ENCODE peak calls at places on chromosome 17, in four cellular contexts. I is A549, T is K562, P is HepG2. O is an unnamed sample.

GRCh38 chr17:320809-321385 is 31.7 kb downstream of the RPH3AL start:
- DNase-seq in P (no peak), I (no peak), T (no peak), O (peak)

GRCh38 chr17:77709594-77709993 is 248.9 kb upstream of the TNRC6C start:
- DNase-seq in T (no peak), P (no peak), I (no peak), O (no peak)

GRCh38 chr17:39084558-39084957 is 66.9 kb downstream of the PLXDC1 start:
- DNase-seq in T (no peak), I (no peak), P (no peak), O (no peak)

GRCh38 chr17:78133971-78134898 is 3.7 kb downstream of the TMC8 start:
- DNase-seq in T (peak), I (peak), P (peak), O (peak)

GRCh38 chr17:39576187-39576586 is 31.5 kb downstream of the NEUROD2 start:
- DNase-seq in T (no peak), P (peak), I (peak), O (peak)

GRCh38 chr17:46777943-46778915 is 40.3 kb downstream of the WNT3 start:
- DNase-seq in I (no peak), T (peak), P (peak), O (no peak)

GRCh38 chr17:46266656-46267544 is 28.0 kb upstream of the LRRC37A start:
- DNase-seq in I (peak), T (peak), P (peak), O (peak)

GRCh38 chr17:11598274-11599221 is at the start of gene DNAH9:
- DNase-seq in P (peak), I (peak), T (peak), O (peak)

GRCh38 chr17:42754782-42755181 is 6.2 kb upstream of the RAMP2 start:
- DNase-seq in T (no peak), P (no peak), I (no peak), O (no peak)

GRCh38 chr17:5588584-5588983 is 4.3 kb upstream of the NLRP1 start:
- DNase-seq in T (no peak), I (no peak), P (no peak), O (no peak)

GRCh38 chr17:74271902-74272563 is 2.0 kb upstream of the DNAI2 start:
- DNase-seq in I (no peak), P (no peak), T (no peak), O (no peak)

GRCh38 chr17:61402978-61403845 is 3.6 kb downstream of the TBX2 start:
- DNase-seq in T (no peak), I (no peak), P (no peak), O (peak)

GRCh38 chr17:16439303-16439791 is 24.0 kb downstream of the TRPV2 start:
- DNase-seq in P (no peak), I (no peak), T (no peak), O (no peak)

GRCh38 chr17:81885454-81885853 is 5.9 kb downstream of the ALYREF start:
- DNase-seq in I (no peak), P (no peak), T (no peak), O (no peak)

GRCh38 chr17:31508310-31509094 is 117.0 kb downstream of the RAB11FIP4 start:
- DNase-seq in P (peak), I (peak), T (peak), O (peak)

GRCh38 chr17:45149669-45150603 is 1.7 kb downstream of the HEXIM1 start:
- DNase-seq in T (peak), I (peak), P (no peak), O (peak)

GRCh38 chr17:3015890-3016289 is 47.5 kb downstream of the OR1D5 start:
- DNase-seq in T (no peak), I (no peak), P (no peak), O (no peak)

GRCh38 chr17:40178021-40178601 is 841 bp downstream of the RAPGEFL1 start:
- DNase-seq in T (no peak), P (no peak), I (no peak), O (peak)

GRCh38 chr17:55745258-55745657 is 5.6 kb upstream of the PCTP start:
- DNase-seq in P (no peak), I (no peak), T (no peak), O (no peak)

GRCh38 chr17:81693491-81694360 is 9.4 kb upstream of the MRPL12 start:
- DNase-seq in P (no peak), I (no peak), T (no peak), O (peak)

GRCh38 chr17:27609606-27610303 is 21.2 kb upstream of the LGALS9 start:
- DNase-seq in I (peak), P (peak), T (no peak), O (peak)

GRCh38 chr17:7589204-7589868 is 558 bp downstream of the SOX15 start:
- DNase-seq in P (no peak), T (no peak), I (no peak), O (peak)
- TF ChIP-seq HMGXB4 in P (no peak), T (no peak), I (no peak), O (peak)

GRCh38 chr17:43766413-43767052 is 7.9 kb upstream of the SOST start:
- DNase-seq in T (peak), P (peak), I (peak), O (peak)
- TF ChIP-seq HMGXB4 in T (no peak), P (peak), I (no peak), O (no peak)

GRCh38 chr17:29010129-29010528 is 4.3 kb upstream of the SEZ6 start:
- DNase-seq in P (no peak), T (no peak), I (no peak), O (no peak)
- TF ChIP-seq HMGXB4 in P (no peak), T (no peak), I (no peak), O (no peak)

DNA sequence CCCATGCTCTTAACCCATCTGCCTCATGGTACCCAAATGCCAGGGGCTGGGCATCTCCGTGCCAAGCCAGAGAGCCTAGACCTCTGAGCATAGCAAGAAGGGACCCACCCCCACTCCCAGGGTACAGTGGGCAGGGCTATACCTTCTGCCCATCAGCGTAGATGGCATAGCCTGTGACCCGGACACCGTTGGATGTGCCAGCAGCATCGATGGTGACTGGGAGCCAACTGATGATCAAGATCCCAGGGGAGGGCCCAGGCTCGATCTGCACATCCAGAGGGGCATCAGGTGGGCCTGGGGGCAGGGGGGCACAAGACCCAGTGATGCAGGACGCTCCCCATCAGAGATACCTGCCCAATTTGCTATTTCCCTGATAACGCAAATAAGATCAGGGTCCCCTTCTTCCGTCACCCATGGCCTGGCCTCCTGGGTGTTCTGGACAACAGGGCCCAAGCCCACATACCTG is 17.1 kb downstream of the TSPOAP1 start:
- DNase-seq in P (no peak), I (no peak), T (no peak), O (no peak)
- TF ChIP-seq HMGXB4 in P (no peak), I (no peak), T (no peak), O (no peak)